ENCODE peak calls at places on chromosomes 7 and 10, in four cellular contexts. One of them, this sample, is unnamed.

GRCh38 chr10:49733866-49734265 is 28.3 kb downstream of the OGDHL start:
- DNase-seq in SK-N-SH: no peak
- DNase-seq in HepG2: no peak
- DNase-seq in GM12891: no peak
- DNase-seq in this sample: no peak

GRCh38 chr10:116756277-116756676 is 13.9 kb upstream of the HSPA12A start:
- DNase-seq in SK-N-SH: no peak
- DNase-seq in HepG2: no peak
- DNase-seq in GM12891: no peak
- DNase-seq in this sample: no peak

GRCh38 chr10:3754727-3755439 is 30.1 kb downstream of the KLF6 start:
- DNase-seq in SK-N-SH: no peak
- DNase-seq in HepG2: peak
- DNase-seq in GM12891: no peak
- DNase-seq in this sample: no peak

GRCh38 chr7:84744388-84744787 is 442.5 kb downstream of the SEMA3D start:
- DNase-seq in SK-N-SH: no peak
- DNase-seq in HepG2: no peak
- DNase-seq in GM12891: no peak
- DNase-seq in this sample: no peak

GRCh38 chr10:71138126-71138860 is 74.1 kb upstream of the UNC5B start:
- DNase-seq in SK-N-SH: no peak
- DNase-seq in HepG2: no peak
- DNase-seq in GM12891: no peak
- DNase-seq in this sample: no peak

GRCh38 chr7:48090095-48090805 is 1.2 kb downstream of the UPP1 start:
- DNase-seq in SK-N-SH: no peak
- DNase-seq in HepG2: no peak
- DNase-seq in GM12891: no peak
- DNase-seq in this sample: no peak

GRCh38 chr10:89301231-89301630 is 615 bp upstream of the IFIT2 start:
- DNase-seq in SK-N-SH: no peak
- DNase-seq in HepG2: no peak
- DNase-seq in GM12891: no peak
- DNase-seq in this sample: no peak

GRCh38 chr10:1570652-1571051 is 166.7 kb downstream of the ADARB2 start:
- DNase-seq in SK-N-SH: no peak
- DNase-seq in HepG2: no peak
- DNase-seq in GM12891: no peak
- DNase-seq in this sample: no peak

GRCh38 chr10:34794835-34795234 is 20.3 kb downstream of the PARD3 start:
- DNase-seq in SK-N-SH: no peak
- DNase-seq in HepG2: no peak
- DNase-seq in GM12891: no peak
- DNase-seq in this sample: no peak

GRCh38 chr10:132163278-132163765 is 23.4 kb upstream of the DPYSL4 start:
- DNase-seq in SK-N-SH: peak
- DNase-seq in HepG2: peak
- DNase-seq in GM12891: peak
- DNase-seq in this sample: no peak

GRCh38 chr7:3164363-3164762 is 120.7 kb upstream of the CARD11 start:
- DNase-seq in SK-N-SH: no peak
- DNase-seq in HepG2: peak
- DNase-seq in GM12891: no peak
- DNase-seq in this sample: no peak

GRCh38 chr10:96834121-96834520 is 2.0 kb downstream of the LCOR start:
- DNase-seq in SK-N-SH: no peak
- DNase-seq in HepG2: no peak
- DNase-seq in GM12891: no peak
- DNase-seq in this sample: no peak

GRCh38 chr7:30840176-30841024 is 69.2 kb downstream of the MINDY4 start:
- DNase-seq in SK-N-SH: no peak
- DNase-seq in HepG2: no peak
- DNase-seq in GM12891: no peak
- DNase-seq in this sample: no peak

DNA sequence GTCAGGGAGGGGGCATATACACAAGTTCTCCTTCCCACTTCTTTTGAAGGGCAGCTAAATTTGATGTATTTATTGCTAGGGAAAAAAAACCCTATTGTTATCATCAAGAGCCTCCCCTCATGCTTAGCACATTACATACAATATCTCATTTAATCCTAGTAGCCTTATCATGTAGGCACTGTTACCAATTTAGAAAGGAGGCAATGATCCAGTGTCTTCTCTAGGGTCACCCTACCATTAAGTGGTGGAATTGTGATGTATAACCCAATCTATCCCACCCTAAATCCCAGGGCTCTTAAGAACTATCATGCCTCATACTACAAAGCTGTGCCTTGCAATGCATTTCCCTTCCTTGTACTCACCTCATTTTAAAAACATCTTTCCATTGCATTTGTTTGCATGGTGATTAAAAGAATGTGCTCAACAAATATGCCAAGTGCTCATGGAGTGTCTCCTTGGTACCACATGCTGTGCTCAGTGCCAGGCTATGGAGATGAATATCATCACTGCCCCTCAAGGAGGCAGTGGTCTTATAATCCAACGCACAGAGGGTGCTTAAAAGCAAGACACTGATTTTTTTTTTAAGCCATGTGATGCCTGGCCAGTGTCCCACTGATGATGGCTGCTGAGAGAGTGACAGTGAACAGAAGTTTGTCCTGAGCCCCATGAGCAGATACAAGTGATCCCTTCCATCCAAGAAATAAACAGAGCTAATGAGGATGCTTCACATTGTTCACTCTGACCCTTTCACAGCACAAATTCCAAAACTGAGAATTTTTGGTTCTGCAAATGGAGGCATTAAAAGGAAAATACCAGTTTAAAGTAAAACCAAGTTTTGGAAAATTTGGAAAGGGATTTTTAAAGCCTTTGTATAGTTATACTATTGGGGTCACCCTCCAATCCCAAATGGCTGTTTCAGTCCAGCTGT is 98.2 kb downstream of the SORBS1 start:
- DNase-seq in SK-N-SH: no peak
- DNase-seq in HepG2: no peak
- DNase-seq in GM12891: no peak
- DNase-seq in this sample: no peak
- TF ChIP-seq TAF1 in SK-N-SH: no peak
- TF ChIP-seq TAF1 in HepG2: no peak
- TF ChIP-seq TAF1 in GM12891: no peak
- TF ChIP-seq TAF1 in this sample: no peak

GRCh38 chr7:37901236-37901827 is 15.3 kb downstream of the SFRP4 start:
- DNase-seq in SK-N-SH: peak
- DNase-seq in HepG2: peak
- DNase-seq in GM12891: no peak
- DNase-seq in this sample: no peak
- TF ChIP-seq TAF1 in SK-N-SH: no peak
- TF ChIP-seq TAF1 in HepG2: no peak
- TF ChIP-seq TAF1 in GM12891: no peak
- TF ChIP-seq TAF1 in this sample: no peak

GRCh38 chr7:45982132-45982531 is 61.1 kb upstream of the IGFBP3 start:
- DNase-seq in SK-N-SH: no peak
- DNase-seq in HepG2: no peak
- DNase-seq in GM12891: no peak
- DNase-seq in this sample: no peak

GRCh38 chr7:45984386-45985295 is 63.6 kb upstream of the IGFBP3 start:
- DNase-seq in SK-N-SH: no peak
- DNase-seq in HepG2: peak
- DNase-seq in GM12891: no peak
- DNase-seq in this sample: no peak

GRCh38 chr7:45983720-45984032 is 62.6 kb upstream of the IGFBP3 start:
- DNase-seq in SK-N-SH: no peak
- DNase-seq in HepG2: no peak
- DNase-seq in GM12891: no peak
- DNase-seq in this sample: no peak

GRCh38 chr7:45980973-45981372 is 59.9 kb upstream of the IGFBP3 start:
- DNase-seq in SK-N-SH: no peak
- DNase-seq in HepG2: no peak
- DNase-seq in GM12891: no peak
- DNase-seq in this sample: no peak

DNA sequence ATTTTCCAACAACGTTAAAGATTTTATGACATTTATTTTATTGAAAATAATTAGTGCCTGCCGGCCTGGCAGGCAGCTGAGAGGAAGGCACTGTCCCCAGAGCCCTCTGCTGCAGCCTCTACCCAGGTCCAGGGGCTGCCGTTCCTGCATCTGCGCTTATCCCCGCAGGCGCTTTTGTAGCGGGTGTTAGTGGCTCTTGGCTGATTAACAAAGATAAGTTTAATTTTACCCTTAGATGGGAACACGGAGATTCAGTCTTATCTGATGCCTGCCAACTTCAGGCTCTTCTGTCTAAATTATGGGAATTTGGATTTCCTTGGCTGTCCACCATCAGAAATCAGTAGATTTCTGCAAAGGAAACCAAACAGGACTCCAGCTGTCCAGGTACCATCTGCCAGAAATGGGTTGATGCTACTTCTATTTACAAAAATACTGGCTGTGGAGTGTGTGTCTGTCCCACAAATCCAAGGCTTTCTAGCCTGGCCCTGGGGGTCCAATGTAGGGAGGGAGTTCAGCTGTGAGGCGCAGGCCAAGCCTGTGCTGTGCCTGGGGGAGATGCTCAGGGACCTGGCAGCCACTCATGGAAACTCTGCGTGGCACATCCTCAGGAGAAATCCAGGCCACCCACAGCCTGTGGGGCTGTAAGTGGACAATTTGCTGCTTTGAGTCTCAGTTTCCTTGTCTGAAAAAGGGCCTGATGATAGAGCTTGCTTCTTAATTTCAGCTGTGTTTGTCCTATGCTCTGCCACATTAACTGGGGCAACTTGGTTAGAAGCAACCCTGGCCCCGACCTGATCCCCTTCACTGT is 62.0 kb upstream of the IGFBP3 start:
- DNase-seq in SK-N-SH: peak
- DNase-seq in HepG2: no peak
- DNase-seq in GM12891: no peak
- DNase-seq in this sample: no peak
- TF ChIP-seq TAF1 in SK-N-SH: no peak
- TF ChIP-seq TAF1 in HepG2: no peak
- TF ChIP-seq TAF1 in GM12891: no peak
- TF ChIP-seq TAF1 in this sample: no peak

GRCh38 chr7:12529971-12530710 is 40.4 kb upstream of the SCIN start:
- DNase-seq in SK-N-SH: no peak
- DNase-seq in HepG2: no peak
- DNase-seq in GM12891: no peak
- DNase-seq in this sample: no peak

GRCh38 chr7:12519682-12520009 is 50.9 kb upstream of the SCIN start:
- DNase-seq in SK-N-SH: no peak
- DNase-seq in HepG2: no peak
- DNase-seq in GM12891: no peak
- DNase-seq in this sample: no peak

GRCh38 chr7:12518920-12519681 is 51.4 kb upstream of the SCIN start:
- DNase-seq in SK-N-SH: peak
- DNase-seq in HepG2: peak
- DNase-seq in GM12891: no peak
- DNase-seq in this sample: no peak

DNA sequence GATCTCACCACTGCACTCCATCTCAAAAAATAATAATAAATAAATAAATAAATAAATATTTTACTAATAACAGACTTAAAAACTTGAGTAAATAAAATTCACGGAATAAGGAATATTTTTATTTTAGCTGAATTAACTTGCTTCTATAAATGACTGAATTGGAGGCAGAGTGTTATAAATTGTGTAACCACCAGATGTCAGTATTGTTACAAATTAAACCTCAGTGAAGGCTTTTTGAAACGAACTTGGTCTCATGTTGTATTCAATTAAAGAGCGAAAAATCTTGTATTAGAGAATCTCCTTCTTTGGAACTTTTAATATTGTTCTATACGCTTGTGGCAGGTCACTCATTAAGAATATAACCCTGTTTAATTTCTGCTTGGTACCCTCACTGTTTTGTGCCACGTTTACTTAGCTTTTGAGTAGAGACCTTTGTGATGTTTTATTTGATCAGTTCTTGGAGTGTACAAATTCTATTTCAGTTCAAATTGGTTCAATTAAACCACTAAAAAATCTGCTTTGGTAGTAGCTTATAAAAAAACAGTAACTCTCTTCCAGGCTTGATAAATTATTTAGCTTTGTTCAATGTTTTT is 45.6 kb upstream of the SCIN start:
- DNase-seq in SK-N-SH: peak
- DNase-seq in HepG2: peak
- DNase-seq in GM12891: no peak
- DNase-seq in this sample: no peak
- TF ChIP-seq TAF1 in SK-N-SH: no peak
- TF ChIP-seq TAF1 in HepG2: no peak
- TF ChIP-seq TAF1 in GM12891: no peak
- TF ChIP-seq TAF1 in this sample: no peak

GRCh38 chr7:4856336-4857056 is 5.3 kb downstream of the PAPOLB start:
- DNase-seq in SK-N-SH: peak
- DNase-seq in HepG2: peak
- DNase-seq in GM12891: no peak
- DNase-seq in this sample: no peak
- TF ChIP-seq TAF1 in SK-N-SH: no peak
- TF ChIP-seq TAF1 in HepG2: no peak
- TF ChIP-seq TAF1 in GM12891: no peak
- TF ChIP-seq TAF1 in this sample: no peak

GRCh38 chr10:18179901-18180300 is 39.7 kb downstream of the CACNB2 start:
- DNase-seq in SK-N-SH: no peak
- DNase-seq in HepG2: no peak
- DNase-seq in GM12891: no peak
- DNase-seq in this sample: no peak

GRCh38 chr10:18178862-18179483 is 38.7 kb downstream of the CACNB2 start:
- DNase-seq in SK-N-SH: no peak
- DNase-seq in HepG2: no peak
- DNase-seq in GM12891: no peak
- DNase-seq in this sample: no peak
- TF ChIP-seq TAF1 in SK-N-SH: no peak
- TF ChIP-seq TAF1 in HepG2: no peak
- TF ChIP-seq TAF1 in GM12891: no peak
- TF ChIP-seq TAF1 in this sample: no peak

GRCh38 chr7:94297397-94297838 is 97.3 kb upstream of the COL1A2 start:
- DNase-seq in SK-N-SH: no peak
- DNase-seq in HepG2: no peak
- DNase-seq in GM12891: no peak
- DNase-seq in this sample: no peak
- TF ChIP-seq TAF1 in SK-N-SH: peak
- TF ChIP-seq TAF1 in HepG2: no peak
- TF ChIP-seq TAF1 in GM12891: no peak
- TF ChIP-seq TAF1 in this sample: no peak